ENCODE peak calls at places on chromosomes 16 and 17, in nine cellular contexts. P is kidney glomerular epithelial cell; H is EL; O is adrenal gland; C is HS-27A; D is foreskin fibroblast; M is stimulated activated CD4-positive, alpha-beta T cell treated with anti-CD3 and anti-CD28 coated beads, Interleukin-15, amount 100 ng/mL, for 24 hours; B is prostate gland; J is ACHN. A is an unnamed sample.
A peak's percentile ranks its signal among the peaks of the same experiment; 100 is the strongest.

GRCh38 chr17:35132099-35132498 is 10.0 kb downstream of the NLE1 start:
- DNase-seq in P (no peak), D (no peak), H (no peak), J (no peak), O (no peak), B (no peak), C (no peak), M (no peak), A (no peak)

GRCh38 chr16:9027070-9027799 is 63.5 kb upstream of the USP7 start:
- DNase-seq in D (no peak), C (no peak), M (no peak), P (no peak), O (no peak), J (no peak), H (no peak), B (peak; percentile 9), A (no peak)

GRCh38 chr17:55420067-55420775 is 1.4 kb downstream of the MMD start:
- DNase-seq in J (no peak), C (no peak), B (no peak), M (peak; percentile 16), H (no peak), P (no peak), O (peak; percentile 23), D (no peak), A (peak; percentile 62)

GRCh38 chr17:76036497-76037380 is 9.6 kb upstream of the EVPL start:
- DNase-seq in O (no peak), H (no peak), B (no peak), P (no peak), C (no peak), J (no peak), D (peak; percentile 37), M (no peak), A (no peak)

GRCh38 chr17:6558932-6559752 is 2.8 kb upstream of the PITPNM3 start:
- DNase-seq in B (no peak), D (no peak), M (no peak), C (no peak), P (no peak), O (peak; percentile 60), J (peak; percentile 13), H (no peak), A (no peak)

GRCh38 chr16:2205967-2206313 is 686 bp downstream of the MLST8 start:
- DNase-seq in C (peak; percentile 20), D (no peak), O (no peak), P (no peak), B (no peak), H (no peak), J (no peak), M (no peak), A (no peak)

GRCh38 chr17:49924589-49924988 is 44.4 kb upstream of the DLX4 start:
- DNase-seq in M (no peak), J (no peak), O (no peak), B (no peak), H (no peak), P (no peak), D (no peak), C (no peak), A (no peak)

GRCh38 chr16:88810868-88811599 is 694 bp downstream of the APRT start:
- DNase-seq in B (peak; percentile 64), P (peak; percentile 51), D (peak; percentile 94), C (peak; percentile 57), H (peak; percentile 80), J (peak; percentile 86), M (peak; percentile 76), O (peak; percentile 86), A (peak; percentile 72)

GRCh38 chr16:49456763-49457162 is 83.2 kb downstream of the C16orf78 start:
- DNase-seq in C (no peak), B (no peak), P (no peak), M (no peak), J (no peak), D (no peak), H (no peak), O (no peak), A (no peak)

GRCh38 chr16:52050418-52050817 is 496.5 kb downstream of the TOX3 start:
- DNase-seq in J (peak; percentile 99), D (peak; percentile 0), B (no peak), H (peak; percentile 3), M (no peak), O (no peak), C (peak; percentile 12), P (peak; percentile 78), A (no peak)

GRCh38 chr16:76441391-76441790 is 164.2 kb downstream of the CNTNAP4 start:
- DNase-seq in C (no peak), J (no peak), O (no peak), H (no peak), P (no peak), B (no peak), M (no peak), D (no peak), A (no peak)

GRCh38 chr17:3959295-3959899 is 4.8 kb downstream of the ATP2A3 start:
- DNase-seq in B (peak; percentile 41), H (peak; percentile 53), D (peak; percentile 78), C (no peak), J (no peak), P (no peak), M (no peak), O (no peak), A (no peak)

GRCh38 chr16:81003610-81004460 is 2.9 kb downstream of the CMC2 start:
- DNase-seq in O (peak; percentile 15), B (no peak), H (peak; percentile 8), C (no peak), D (no peak), M (peak; percentile 39), P (no peak), J (peak; percentile 21), A (peak; percentile 22)

GRCh38 chr17:77466140-77466539 is 325.4 kb downstream of the SEC14L1 start:
- DNase-seq in H (no peak), O (no peak), P (no peak), J (no peak), C (no peak), D (no peak), B (no peak), M (no peak), A (no peak)

GRCh38 chr17:74192950-74193781 is 10.3 kb upstream of the RPL38 start:
- DNase-seq in B (peak; percentile 57), H (no peak), J (peak; percentile 39), P (no peak), D (peak; percentile 43), C (no peak), M (no peak), O (peak; percentile 71), A (no peak)

GRCh38 chr16:19517424-19518089 is 4.3 kb downstream of the GDE1 start:
- DNase-seq in H (peak; percentile 57), P (peak; percentile 5), M (no peak), C (no peak), B (no peak), O (no peak), D (no peak), J (no peak), A (peak; percentile 45)

GRCh38 chr16:74603848-74604247 is 3.1 kb downstream of the GLG1 start:
- DNase-seq in H (peak; percentile 52), J (no peak), D (peak; percentile 24), B (no peak), C (no peak), M (no peak), O (peak; percentile 27), P (no peak), A (no peak)

GRCh38 chr17:63697341-63698286 is 2.3 kb downstream of the LIMD2 start:
- DNase-seq in C (no peak), P (no peak), B (no peak), D (peak; percentile 50), O (peak; percentile 53), H (peak; percentile 36), M (peak; percentile 79), J (peak; percentile 58), A (peak; percentile 89)

GRCh38 chr16:17747357-17747756 is 276.6 kb upstream of the XYLT1 start:
- DNase-seq in H (no peak), D (no peak), C (no peak), M (no peak), P (no peak), O (no peak), J (no peak), B (no peak), A (no peak)

GRCh38 chr16:27352026-27352425 is 38.3 kb downstream of the IL4R start:
- DNase-seq in P (no peak), H (no peak), D (no peak), M (no peak), B (no peak), C (no peak), O (no peak), J (no peak), A (no peak)

GRCh38 chr17:1999557-2000251 is 25.4 kb downstream of the RTN4RL1 start:
- DNase-seq in M (no peak), B (peak; percentile 71), C (no peak), H (peak; percentile 15), O (peak; percentile 71), P (no peak), J (no peak), D (peak; percentile 67), A (no peak)

GRCh38 chr17:35878361-35878760 is 1.8 kb downstream of the CCL5 start:
- DNase-seq in J (no peak), O (no peak), D (no peak), C (no peak), B (no peak), M (no peak), H (no peak), P (no peak), A (peak; percentile 28)

GRCh38 chr17:35988164-35988563 is 1.6 kb upstream of the CCL14 start:
- DNase-seq in C (no peak), D (no peak), H (no peak), O (no peak), M (no peak), J (no peak), B (no peak), P (no peak), A (no peak)

GRCh38 chr17:7932949-7933348 is 943 bp downstream of the CNTROB start:
- DNase-seq in P (peak; percentile 32), H (peak; percentile 88), D (peak; percentile 86), J (peak; percentile 73), O (peak; percentile 47), M (peak; percentile 48), C (no peak), B (no peak), A (peak; percentile 53)

GRCh38 chr16:3195975-3196374 is 8.0 kb downstream of the OR1F1 start:
- DNase-seq in H (peak; percentile 34), O (no peak), C (no peak), M (no peak), B (no peak), P (no peak), D (no peak), J (no peak), A (no peak)

GRCh38 chr17:45341389-45342158 is 24.8 kb upstream of the MAP3K14 start:
- DNase-seq in J (peak; percentile 97), H (peak; percentile 99), C (no peak), B (no peak), D (peak; percentile 98), P (peak; percentile 92), M (no peak), O (peak; percentile 60), A (no peak)

GRCh38 chr17:39152134-39152884 is 872 bp upstream of the PLXDC1 start:
- DNase-seq in J (peak; percentile 62), D (no peak), O (no peak), H (no peak), P (peak; percentile 53), M (peak; percentile 34), B (no peak), C (no peak), A (no peak)

GRCh38 chr16:974606-975312 is 4.0 kb upstream of the LMF1 start:
- DNase-seq in D (no peak), C (no peak), O (peak; percentile 49), J (peak; percentile 25), B (no peak), P (peak; percentile 9), H (no peak), M (no peak), A (no peak)

GRCh38 chr17:385836-386144 is 33.2 kb upstream of the RPH3AL start:
- DNase-seq in D (no peak), M (no peak), J (no peak), P (no peak), H (no peak), O (no peak), C (no peak), B (no peak), A (no peak)

GRCh38 chr17:30380106-30380420 is 1.3 kb downstream of the CPD start:
- DNase-seq in P (no peak), M (no peak), J (no peak), C (no peak), B (no peak), O (no peak), D (peak; percentile 44), H (peak; percentile 29), A (no peak)

GRCh38 chr17:79538291-79538690 is 72.6 kb downstream of the RBFOX3 start:
- DNase-seq in C (no peak), J (no peak), H (no peak), O (no peak), B (no peak), P (no peak), M (no peak), D (no peak), A (no peak)

A was measured in activated CD4-positive, alpha-beta memory T cell treated with anti-CD3 and anti-CD28 coated beads, Interleukin-2, amount 10 ng/mL, durations not matched to agents 7 days and 5 days.